ENCODE peak calls at places on chromosomes 12 and 14, in nine cellular contexts. A is left ventricle myocardium inferior, W is ascending aorta, X is left lung, K is fibroblast of lung, Q is aorta, M is lung, F is colonic mucosa, Z is GM23248. T is an unnamed sample. For H3K4me1, the result is how much of the 10 kb centered on the place peaks cover.

GRCh38 chr12:56874821-56875220 is 59.4 kb downstream of the SDR9C7 start:
- DNase-seq in A (no peak), W (no peak), X (no peak), K (no peak), Q (no peak), M (no peak), F (no peak), Z (no peak), T (no peak)

GRCh38 chr14:68793734-68794129 is 865 bp upstream of the ZFP36L1 start:
- DNase-seq in A (no peak), W (no peak), X (peak), K (no peak), Q (no peak), M (no peak), F (no peak), Z (peak), T (peak)

GRCh38 chr14:104933721-104934379 is 9.2 kb downstream of the PLD4 start:
- DNase-seq in A (peak), W (peak), X (no peak), K (no peak), Q (peak), M (no peak), F (no peak), Z (no peak), T (peak)

GRCh38 chr14:32099473-32099872 is 22.4 kb downstream of the ARHGAP5 start:
- DNase-seq in A (no peak), W (no peak), X (no peak), K (no peak), Q (no peak), M (no peak), F (no peak), Z (no peak), T (no peak)

GRCh38 chr14:104228716-104229620 is 90.6 kb downstream of the KIF26A start:
- DNase-seq in A (no peak), W (no peak), X (peak), K (no peak), Q (peak), M (no peak), F (no peak), Z (no peak), T (peak)

GRCh38 chr14:99755629-99756603 is 37.3 kb upstream of the EML1 start:
- DNase-seq in A (peak), W (peak), X (no peak), K (peak), Q (peak), M (peak), F (peak), Z (peak), T (peak)

GRCh38 chr14:32403688-32404087 is 74.6 kb downstream of the AKAP6 start:
- DNase-seq in A (no peak), W (no peak), X (no peak), K (peak), Q (no peak), M (no peak), F (no peak), Z (peak), T (no peak)

GRCh38 chr14:100056964-100057817 is 8.0 kb upstream of the EVL start:
- DNase-seq in A (no peak), W (no peak), X (no peak), K (no peak), Q (no peak), M (no peak), F (no peak), Z (peak), T (no peak)

GRCh38 chr12:104672501-104673265 is 215.9 kb downstream of the CHST11 start:
- DNase-seq in A (peak), W (peak), X (no peak), K (peak), Q (peak), M (no peak), F (no peak), Z (peak), T (peak)

GRCh38 chr12:120830052-120830940 is 73.9 kb downstream of the SPPL3 start:
- DNase-seq in A (no peak), W (no peak), X (no peak), K (no peak), Q (no peak), M (no peak), F (no peak), Z (peak), T (no peak)

GRCh38 chr12:30763053-30763452 is 8.3 kb upstream of the CAPRIN2 start:
- DNase-seq in A (no peak), W (no peak), X (no peak), K (no peak), Q (no peak), M (no peak), F (no peak), Z (no peak), T (no peak)

GRCh38 chr14:64671591-64671990 is 32.6 kb upstream of the PLEKHG3 start:
- DNase-seq in A (no peak), W (no peak), X (no peak), K (peak), Q (no peak), M (no peak), F (no peak), Z (peak), T (no peak)

GRCh38 chr12:116592731-116593130 is 33.5 kb downstream of the MAP1LC3B2 start:
- DNase-seq in A (no peak), W (no peak), X (no peak), K (no peak), Q (no peak), M (no peak), F (no peak), Z (peak), T (no peak)

GRCh38 chr14:71472281-71472960 is 459.8 kb upstream of the RGS6 start:
- DNase-seq in A (no peak), W (no peak), X (no peak), K (peak), Q (no peak), M (no peak), F (no peak), Z (peak), T (no peak)

GRCh38 chr12:104057771-104058197 is 6.5 kb upstream of the HCFC2 start:
- DNase-seq in A (no peak), W (no peak), X (no peak), K (no peak), Q (no peak), M (no peak), F (no peak), Z (peak), T (no peak)

GRCh38 chr12:132710062-132710421 is 600 bp upstream of the PGAM5 start:
- DNase-seq in A (no peak), W (no peak), X (peak), K (no peak), Q (no peak), M (no peak), F (peak), Z (peak), T (peak)

GRCh38 chr12:105855691-105856405 is 282.9 kb downstream of the NUAK1 start:
- DNase-seq in A (no peak), W (no peak), X (no peak), K (no peak), Q (no peak), M (no peak), F (no peak), Z (no peak), T (no peak)

GRCh38 chr12:96483116-96483515 is 6.3 kb upstream of the CFAP54 start:
- DNase-seq in A (no peak), W (no peak), X (no peak), K (no peak), Q (no peak), M (no peak), F (no peak), Z (no peak), T (no peak)

GRCh38 chr14:80477388-80478160 is 266.3 kb upstream of the DIO2 start:
- DNase-seq in A (no peak), W (no peak), X (no peak), K (peak), Q (no peak), M (no peak), F (no peak), Z (peak), T (no peak)

GRCh38 chr12:21809100-21809499 is 34.6 kb upstream of the KCNJ8 start:
- DNase-seq in A (no peak), W (no peak), X (no peak), K (no peak), Q (no peak), M (no peak), F (no peak), Z (no peak), T (no peak)

GRCh38 chr14:71675126-71675901 is 256.9 kb upstream of the RGS6 start:
- DNase-seq in A (no peak), W (no peak), X (no peak), K (no peak), Q (no peak), M (no peak), F (no peak), Z (no peak), T (no peak)

GRCh38 chr12:59370933-59371332 is 224.9 kb upstream of the SLC16A7 start:
- DNase-seq in A (no peak), W (no peak), X (no peak), K (no peak), Q (no peak), M (no peak), F (no peak), Z (peak), T (no peak)

GRCh38 chr12:452667-453210 is 7.0 kb upstream of the B4GALNT3 start:
- DNase-seq in A (no peak), W (no peak), X (peak), K (no peak), Q (no peak), M (no peak), F (peak), Z (peak), T (no peak)

GRCh38 chr14:101408077-101408831 is 153.0 kb upstream of the DIO3 start:
- DNase-seq in A (no peak), W (no peak), X (no peak), K (peak), Q (no peak), M (no peak), F (no peak), Z (peak), T (no peak)

GRCh38 chr14:103121846-103122577 is 1.2 kb upstream of the TNFAIP2 start:
- DNase-seq in A (peak), W (peak), X (peak), K (peak), Q (peak), M (peak), F (peak), Z (peak), T (peak)

GRCh38 chr12:70927356-70927755 is 6.8 kb upstream of the PTPRR start:
- DNase-seq in A (no peak), W (no peak), X (no peak), K (no peak), Q (no peak), M (no peak), F (no peak), Z (no peak), T (no peak)

GRCh38 chr12:89351489-89352241 is 636 bp downstream of the DUSP6 start:
- DNase-seq in A (peak), W (peak), X (peak), K (peak), Q (peak), M (peak), F (peak), Z (peak), T (peak)

DNA sequence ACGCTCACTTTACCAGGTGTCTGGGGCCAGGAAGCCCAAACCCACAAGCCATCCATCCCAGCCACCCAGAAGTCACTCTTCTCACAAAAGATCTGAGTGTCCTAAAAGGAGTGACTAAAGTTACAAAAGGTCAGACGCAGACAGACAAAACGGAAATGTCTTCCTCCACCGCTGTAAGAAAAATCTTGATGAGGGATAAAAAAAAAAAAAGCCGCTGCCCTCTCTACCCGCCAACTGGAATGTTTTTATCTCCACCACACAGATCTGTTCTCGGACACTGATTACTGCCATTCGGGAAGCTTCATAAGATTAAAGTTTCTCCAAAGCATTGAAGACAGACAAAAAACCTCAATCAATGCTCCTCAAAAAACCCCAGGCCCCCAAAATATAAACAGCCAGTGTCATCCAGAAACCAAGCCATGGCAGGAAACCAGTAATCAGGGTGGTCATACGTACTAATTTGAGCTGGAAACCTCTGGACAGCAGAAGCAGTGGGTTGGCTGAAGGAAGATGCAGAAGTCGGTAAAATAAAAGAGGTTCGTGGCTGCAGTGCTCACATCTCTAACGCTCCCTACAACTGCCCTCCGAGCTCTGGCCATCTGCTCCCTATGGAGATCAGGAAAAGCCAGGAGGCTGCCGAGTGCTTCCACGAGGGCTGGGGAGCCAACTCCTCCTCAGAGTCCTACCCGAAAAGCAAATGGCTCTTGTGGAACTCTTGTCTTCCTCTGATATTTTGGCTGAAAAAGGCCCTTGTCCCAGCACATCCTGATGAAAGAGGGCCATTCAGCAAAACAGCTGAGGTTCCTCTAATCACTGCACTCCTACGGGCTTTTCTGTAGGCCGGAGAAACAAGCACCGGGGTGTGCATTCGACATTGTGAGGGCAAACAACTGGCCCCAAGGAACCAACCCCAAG is 30.3 kb downstream of the SSH1 start:
- DNase-seq in A (peak), W (no peak), X (no peak), K (peak), Q (no peak), M (no peak), F (no peak), Z (peak), T (no peak)
- H3K4me1 ChIP-seq in A (half or more), W (half or more), X (half or more), K (under half), Q (under half), M (under half), F (under half), Z (half or more), T (under half)

DNA sequence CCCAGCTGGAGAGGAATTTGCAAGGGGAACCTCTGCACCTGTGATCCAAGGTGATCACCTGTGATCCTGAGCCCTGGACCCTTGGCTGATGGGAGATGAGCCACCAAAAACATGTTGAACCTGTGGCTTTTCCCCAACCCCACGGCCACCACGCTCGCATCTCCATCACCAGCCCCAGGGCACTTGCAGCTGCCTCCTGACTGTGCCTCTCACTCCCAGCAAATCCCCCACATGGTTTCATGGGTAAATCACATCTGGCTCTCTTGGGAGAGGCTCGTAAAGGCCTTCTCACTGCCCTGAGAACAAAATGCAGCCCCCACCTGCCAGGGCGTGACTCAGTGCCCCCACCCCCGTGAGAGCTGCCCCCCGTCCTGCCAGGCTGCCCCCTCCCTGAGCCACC is 76.0 kb downstream of the RFLNA start:
- DNase-seq in A (no peak), W (no peak), X (no peak), K (no peak), Q (no peak), M (no peak), F (no peak), Z (no peak), T (no peak)
- H3K4me1 ChIP-seq in A (half or more), W (under half), X (under half), K (under half), Q (under half), M (under half), F (under half), Z (under half), T (under half)

GRCh38 chr14:61188196-61188595 is 92.9 kb downstream of the TMEM30B start:
- DNase-seq in A (peak), W (peak), X (peak), K (peak), Q (peak), M (no peak), F (no peak), Z (peak), T (peak)
- H3K4me1 ChIP-seq in A (under half), W (under half), X (under half), K (under half), Q (under half), M (under half), F (under half), Z (under half), T (under half)

GRCh38 chr14:95499354-95499750 is 17.1 kb downstream of the SYNE3 start:
- DNase-seq in A (no peak), W (no peak), X (no peak), K (no peak), Q (no peak), M (no peak), F (no peak), Z (no peak), T (no peak)
- H3K4me1 ChIP-seq in A (half or more), W (half or more), X (half or more), K (under half), Q (under half), M (under half), F (under half), Z (under half), T (under half)

GRCh38 chr12:6277982-6278438 is 32.5 kb upstream of the PLEKHG6 start:
- DNase-seq in A (peak), W (no peak), X (peak), K (no peak), Q (no peak), M (peak), F (peak), Z (no peak), T (peak)
- H3K4me1 ChIP-seq in A (half or more), W (under half), X (half or more), K (under half), Q (under half), M (under half), F (under half), Z (under half), T (under half)

DNA sequence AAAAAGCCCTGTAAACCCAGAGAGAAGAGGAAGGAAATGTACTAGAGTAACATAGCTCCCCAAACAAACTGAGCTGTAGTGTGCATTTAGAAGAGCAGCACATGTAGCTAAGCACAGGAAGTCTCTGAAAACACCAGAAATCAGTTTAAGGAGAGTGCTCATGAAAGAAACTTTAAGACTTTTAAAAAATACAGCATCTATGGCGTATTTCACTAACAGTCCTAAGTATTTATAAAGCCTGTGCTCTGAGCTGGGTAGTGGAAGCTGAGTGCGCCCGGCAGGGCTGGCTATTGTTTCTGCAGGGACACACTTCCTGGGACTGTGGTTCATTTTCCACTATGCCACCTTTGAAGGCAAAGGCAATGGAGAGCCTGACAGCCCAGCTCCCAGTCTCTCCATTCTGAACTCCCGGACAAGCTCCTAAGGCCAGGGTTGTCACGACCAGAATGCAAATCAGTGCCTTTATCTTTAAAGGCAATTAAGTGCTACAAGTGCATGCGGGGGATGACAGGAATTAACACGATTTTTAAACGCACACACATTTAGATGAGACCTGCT is 45.4 kb downstream of the NIN start:
- DNase-seq in A (no peak), W (no peak), X (no peak), K (no peak), Q (no peak), M (no peak), F (no peak), Z (no peak), T (no peak)
- H3K4me1 ChIP-seq in A (half or more), W (under half), X (under half), K (under half), Q (under half), M (under half), F (under half), Z (under half), T (under half)

GRCh38 chr12:54414191-54414525 is 4.9 kb downstream of the ITGA5 start:
- DNase-seq in A (no peak), W (no peak), X (no peak), K (no peak), Q (no peak), M (no peak), F (no peak), Z (peak), T (no peak)

GRCh38 chr12:54411398-54412241 is 7.4 kb downstream of the ITGA5 start:
- DNase-seq in A (peak), W (peak), X (peak), K (peak), Q (peak), M (peak), F (no peak), Z (peak), T (no peak)

GRCh38 chr12:54413284-54414190 is 5.5 kb downstream of the ITGA5 start:
- DNase-seq in A (peak), W (no peak), X (peak), K (peak), Q (peak), M (peak), F (peak), Z (peak), T (no peak)

GRCh38 chr12:54412786-54413185 is 6.3 kb downstream of the ITGA5 start:
- DNase-seq in A (no peak), W (no peak), X (no peak), K (no peak), Q (peak), M (no peak), F (no peak), Z (peak), T (no peak)

DNA sequence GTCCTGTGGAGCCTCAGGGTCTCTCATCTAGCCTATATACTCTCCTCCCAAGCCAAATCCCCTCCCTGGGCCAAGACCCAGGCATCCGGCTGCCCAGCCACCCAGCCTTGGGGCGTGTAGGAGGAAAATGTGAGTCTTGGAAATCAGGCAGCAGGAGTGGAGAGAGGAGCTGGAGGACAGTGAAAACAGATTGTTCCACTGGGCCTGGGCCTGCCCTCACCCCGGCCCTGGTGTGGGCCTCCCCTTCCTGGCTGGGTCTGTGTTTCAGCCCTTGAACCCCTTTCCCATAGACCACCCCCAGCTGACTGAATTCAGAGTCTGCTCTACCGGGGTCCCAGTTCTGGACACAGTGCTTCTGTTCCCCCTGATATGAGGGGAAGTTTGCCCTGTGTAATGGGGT is 6.7 kb downstream of the ITGA5 start:
- DNase-seq in A (no peak), W (no peak), X (no peak), K (no peak), Q (peak), M (no peak), F (no peak), Z (peak), T (no peak)
- H3K4me1 ChIP-seq in A (half or more), W (half or more), X (half or more), K (under half), Q (under half), M (under half), F (under half), Z (half or more), T (under half)

DNA sequence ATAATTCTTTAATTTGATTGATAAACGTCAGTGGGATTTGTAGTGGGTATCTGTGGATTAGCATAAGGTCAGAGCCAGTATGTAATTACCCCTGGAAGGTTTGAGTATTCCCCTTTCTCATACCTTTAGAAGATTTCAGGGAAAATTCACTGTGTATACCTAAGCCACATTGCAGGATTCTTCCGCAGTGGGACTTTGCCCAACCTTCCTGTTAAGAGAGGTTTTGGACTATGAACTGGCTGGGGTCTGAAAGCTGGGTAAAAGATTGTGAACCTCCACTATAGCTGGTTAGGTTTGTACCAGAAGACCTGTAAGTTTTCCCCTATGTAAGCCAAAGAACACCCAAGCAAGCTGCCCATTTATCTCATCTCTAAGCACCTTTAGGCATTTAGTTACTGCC is 150.2 kb downstream of the TTC6 start:
- DNase-seq in A (no peak), W (no peak), X (no peak), K (no peak), Q (no peak), M (no peak), F (no peak), Z (no peak), T (no peak)
- H3K4me1 ChIP-seq in A (under half), W (under half), X (under half), K (under half), Q (under half), M (under half), F (under half), Z (under half), T (under half)